ENCODE peak calls at places on chromosomes 1 and 21, in eight cellular contexts. C, H, D, S, P, M, B and I are unnamed samples.

GRCh38 chr21:42474043-42474831 is 21.8 kb downstream of the RSPH1 start:
- DNase-seq in C (peak; percentile 95), H (no peak), D (no peak), S (peak; percentile 94), P (no peak), M (no peak), B (no peak), I (no peak)

GRCh38 chr21:27171704-27172103 is 204.8 kb upstream of the ADAMTS5 start:
- DNase-seq in C (no peak), H (no peak), D (peak; percentile 78), S (no peak), P (no peak), M (no peak), B (no peak), I (no peak)

GRCh38 chr1:12406218-12407021 is 176.6 kb downstream of the VPS13D start:
- DNase-seq in C (no peak), H (no peak), D (no peak), S (no peak), P (no peak), M (no peak), B (peak; percentile 65), I (no peak)

GRCh38 chr1:41073971-41074370 is 52.4 kb upstream of the SLFNL1 start:
- DNase-seq in C (no peak), H (no peak), D (peak; percentile 85), S (no peak), P (no peak), M (no peak), B (no peak), I (no peak)

GRCh38 chr1:45403298-45404079 is 63.2 kb upstream of the MUTYH start:
- DNase-seq in C (no peak), H (no peak), D (no peak), S (no peak), P (no peak), M (no peak), B (no peak), I (no peak)

GRCh38 chr1:37793773-37794371 is at the start of gene MANEAL:
- DNase-seq in C (peak; percentile 44), H (no peak), D (no peak), S (peak; percentile 51), P (peak; percentile 53), M (peak; percentile 26), B (peak; percentile 57), I (no peak)

GRCh38 chr1:39917825-39918224 is 16.1 kb upstream of the MYCL start:
- DNase-seq in C (no peak), H (no peak), D (no peak), S (no peak), P (no peak), M (no peak), B (no peak), I (no peak)

GRCh38 chr1:44263191-44263944 is 50.1 kb downstream of the DMAP1 start:
- DNase-seq in C (peak; percentile 65), H (no peak), D (no peak), S (peak; percentile 39), P (no peak), M (peak; percentile 59), B (peak; percentile 68), I (no peak)

GRCh38 chr1:12302798-12303447 is 73.1 kb downstream of the VPS13D start:
- DNase-seq in C (no peak), H (no peak), D (no peak), S (no peak), P (no peak), M (no peak), B (no peak), I (no peak)

GRCh38 chr1:33710989-33711388 is 152.9 kb upstream of the HMGB4 start:
- DNase-seq in C (no peak), H (no peak), D (peak; percentile 3), S (no peak), P (no peak), M (no peak), B (no peak), I (peak; percentile 66)

GRCh38 chr1:5994713-5995621 is 2.7 kb upstream of the NPHP4 start:
- DNase-seq in C (peak; percentile 27), H (peak; percentile 47), D (no peak), S (peak; percentile 39), P (no peak), M (peak; percentile 90), B (no peak), I (no peak)

GRCh38 chr1:187266051-187266450 is 437.3 kb downstream of the PLA2G4A start:
- DNase-seq in C (no peak), H (no peak), D (no peak), S (no peak), P (no peak), M (no peak), B (no peak), I (no peak)

GRCh38 chr1:24139846-24140425 is 3.0 kb downstream of the IL22RA1 start:
- DNase-seq in C (no peak), H (no peak), D (no peak), S (no peak), P (no peak), M (no peak), B (no peak), I (no peak)

GRCh38 chr1:34915521-34915920 is 13.9 kb downstream of the DLGAP3 start:
- DNase-seq in C (no peak), H (no peak), D (no peak), S (no peak), P (no peak), M (no peak), B (no peak), I (no peak)

GRCh38 chr1:238955934-238956333 is 430.4 kb upstream of the CHRM3 start:
- DNase-seq in C (no peak), H (no peak), D (no peak), S (no peak), P (no peak), M (no peak), B (no peak), I (no peak)

GRCh38 chr1:23525558-23526174 is 5.4 kb downstream of the E2F2 start:
- DNase-seq in C (peak; percentile 61), H (no peak), D (no peak), S (peak; percentile 70), P (no peak), M (peak; percentile 82), B (peak; percentile 21), I (no peak)

GRCh38 chr1:13702425-13703127 is 2.6 kb downstream of the PRDM2 start:
- DNase-seq in C (no peak), H (peak; percentile 33), D (no peak), S (peak; percentile 42), P (no peak), M (peak; percentile 87), B (no peak), I (no peak)

GRCh38 chr21:34073749-34074282 is 438 bp downstream of the MRPS6 start:
- DNase-seq in C (peak; percentile 37), H (peak; percentile 41), D (no peak), S (peak; percentile 52), P (peak; percentile 54), M (peak; percentile 62), B (peak; percentile 37), I (no peak)

GRCh38 chr21:15031790-15032357 is 32.9 kb downstream of the NRIP1 start:
- DNase-seq in C (no peak), H (no peak), D (no peak), S (no peak), P (no peak), M (no peak), B (no peak), I (no peak)

GRCh38 chr1:43850599-43851233 is 82.9 kb upstream of the ARTN start:
- DNase-seq in C (no peak), H (no peak), D (no peak), S (no peak), P (no peak), M (no peak), B (no peak), I (peak; percentile 84)

GRCh38 chr1:119587328-119587727 is 60.7 kb downstream of the ZNF697 start:
- DNase-seq in C (no peak), H (no peak), D (peak; percentile 18), S (no peak), P (no peak), M (no peak), B (no peak), I (no peak)

GRCh38 chr1:159857889-159858288 is 4.6 kb downstream of the VSIG8 start:
- DNase-seq in C (no peak), H (no peak), D (no peak), S (no peak), P (no peak), M (no peak), B (no peak), I (no peak)